ENCODE peak calls at places on chromosome 14, in eight cellular contexts. Z is endothelial cell, Y is amygdala, N is nucleus accumbens, P is mucosa of descending colon, U is gastrocnemius medialis, Q is NCI-H748 treated with DMSO at 0.1 percent for 48 hours, H is activated T-helper 1 cell treated with Interleukin-2 at 50 U/mL for 16 hours. E is an unnamed sample.

GRCh38 chr14:76924363-76925151 is 98.3 kb downstream of the LRRC74A start:
- DNase-seq in H (no peak), Y (peak), U (no peak), P (no peak), N (peak), Z (peak), Q (peak), E (peak)

GRCh38 chr14:71985538-71986234 is 53.5 kb downstream of the RGS6 start:
- DNase-seq in P (no peak), Q (no peak), N (no peak), Y (no peak), H (no peak), Z (no peak), U (no peak), E (no peak)

GRCh38 chr14:69353168-69353567 is 44.9 kb downstream of the ERH start:
- DNase-seq in P (no peak), Q (no peak), U (no peak), N (no peak), Y (no peak), Z (no peak), H (no peak), E (no peak)

GRCh38 chr14:43795600-43796228 is 711.4 kb downstream of the FSCB start:
- DNase-seq in Q (peak), H (no peak), P (no peak), Y (peak), U (no peak), Z (no peak), N (no peak), E (no peak)

GRCh38 chr14:32307881-32308582 is 21.1 kb upstream of the AKAP6 start:
- DNase-seq in Y (no peak), Z (no peak), H (no peak), Q (no peak), U (no peak), P (peak), N (no peak), E (peak)

GRCh38 chr14:99426796-99427346 is 53.8 kb downstream of the SETD3 start:
- DNase-seq in U (no peak), H (no peak), Q (no peak), Z (no peak), Y (no peak), N (no peak), P (no peak), E (no peak)

GRCh38 chr14:22981090-22982012 is 1.0 kb downstream of the AJUBA start:
- DNase-seq in U (no peak), Y (no peak), Z (peak), Q (no peak), P (peak), H (no peak), N (no peak), E (no peak)

GRCh38 chr14:53152627-53152908 is 555 bp downstream of the DDHD1 start:
- DNase-seq in H (no peak), Y (no peak), U (no peak), Q (no peak), N (peak), Z (no peak), P (no peak), E (no peak)

GRCh38 chr14:73662439-73663056 is 17.8 kb downstream of the DNAL1 start:
- DNase-seq in Z (no peak), U (peak), Q (no peak), Y (no peak), N (no peak), H (no peak), P (no peak), E (peak)

GRCh38 chr14:75610839-75611238 is 32.4 kb downstream of the FLVCR2 start:
- DNase-seq in H (no peak), N (no peak), U (peak), Q (no peak), Z (no peak), P (no peak), Y (no peak), E (no peak)

GRCh38 chr14:32494566-32495434 is 165.7 kb downstream of the AKAP6 start:
- DNase-seq in Y (no peak), Z (no peak), P (no peak), N (no peak), H (no peak), Q (no peak), U (peak), E (no peak)

GRCh38 chr14:79051009-79051710 is 881.0 kb downstream of the NRXN3 start:
- DNase-seq in P (no peak), Z (no peak), H (no peak), N (no peak), U (no peak), Y (no peak), Q (no peak), E (no peak)

GRCh38 chr14:97888331-97888730 is 1091.1 kb downstream of the VRK1 start:
- DNase-seq in H (no peak), U (no peak), P (no peak), Q (no peak), Y (no peak), N (no peak), Z (no peak), E (no peak)

GRCh38 chr14:101843665-101844064 is 82.2 kb downstream of the PPP2R5C start:
- DNase-seq in N (no peak), P (no peak), U (no peak), Y (peak), H (peak), Z (no peak), Q (no peak), E (no peak)

GRCh38 chr14:32620303-32620702 is 291.2 kb downstream of the AKAP6 start:
- DNase-seq in U (no peak), Y (no peak), P (no peak), Q (no peak), Z (no peak), H (no peak), N (no peak), E (no peak)

GRCh38 chr14:58270628-58271027 is 26.0 kb downstream of the PSMA3 start:
- DNase-seq in Q (no peak), P (no peak), N (no peak), Y (no peak), U (no peak), H (no peak), Z (no peak), E (no peak)

GRCh38 chr14:77707355-77707723 is 484 bp downstream of the ALKBH1 start:
- DNase-seq in Y (peak), U (peak), H (no peak), Q (no peak), N (no peak), P (peak), Z (peak), E (peak)

GRCh38 chr14:37874429-37875109 is 279.1 kb downstream of the TTC6 start:
- DNase-seq in Y (peak), H (peak), Z (peak), P (peak), N (peak), U (peak), Q (peak), E (peak)

GRCh38 chr14:32559048-32559447 is 229.9 kb downstream of the AKAP6 start:
- DNase-seq in U (no peak), N (no peak), H (no peak), P (no peak), Y (no peak), Q (no peak), Z (no peak), E (no peak)

GRCh38 chr14:95961481-95961880 is 77.7 kb upstream of the C14orf132 start:
- DNase-seq in Y (no peak), N (no peak), H (no peak), Z (no peak), P (no peak), Q (no peak), U (no peak), E (no peak)

GRCh38 chr14:100748403-100748802 is 21.7 kb downstream of the DLK1 start:
- DNase-seq in P (no peak), Q (no peak), U (no peak), Z (no peak), H (no peak), N (no peak), Y (no peak), E (no peak)

GRCh38 chr14:99544971-99545370 is 59.0 kb downstream of the CCDC85C start:
- DNase-seq in Y (no peak), H (no peak), N (no peak), Q (no peak), U (no peak), Z (no peak), P (no peak), E (no peak)

GRCh38 chr14:25090716-25091454 is 40.9 kb upstream of the STXBP6 start:
- DNase-seq in H (no peak), U (no peak), Y (no peak), Q (no peak), N (peak), Z (no peak), P (peak), E (no peak)

GRCh38 chr14:103744621-103745395 is 29.2 kb downstream of the ZFYVE21 start:
- DNase-seq in N (no peak), U (no peak), H (no peak), Q (no peak), P (no peak), Y (no peak), Z (no peak), E (no peak)

GRCh38 chr14:55780156-55780946 is 200.3 kb downstream of the KTN1 start:
- DNase-seq in H (no peak), U (peak), Q (no peak), Y (no peak), P (no peak), Z (no peak), N (no peak), E (no peak)

GRCh38 chr14:77040059-77040308 is 11.5 kb upstream of the IRF2BPL start:
- DNase-seq in H (no peak), Z (no peak), U (no peak), N (no peak), Q (no peak), P (no peak), Y (no peak), E (no peak)

GRCh38 chr14:73059326-73059725 is 992 bp downstream of the RBM25 start:
- DNase-seq in Q (no peak), Y (no peak), U (no peak), N (no peak), P (no peak), Z (no peak), H (no peak), E (no peak)

GRCh38 chr14:62253931-62254330 is 491.7 kb downstream of the SNAPC1 start:
- DNase-seq in H (no peak), N (no peak), Y (no peak), Z (no peak), Q (no peak), P (no peak), U (no peak), E (no peak)

GRCh38 chr14:70692210-70692609 is 50.5 kb downstream of the TTC9 start:
- DNase-seq in N (no peak), Q (no peak), H (no peak), Z (no peak), P (no peak), U (peak), Y (peak), E (no peak)

GRCh38 chr14:92625213-92625612 is 111.6 kb downstream of the RIN3 start:
- DNase-seq in U (no peak), Z (no peak), Y (no peak), N (no peak), H (no peak), P (no peak), Q (no peak), E (no peak)

GRCh38 chr14:105439179-105439578 is 19.6 kb downstream of the MTA1 start:
- DNase-seq in Q (no peak), N (no peak), H (no peak), P (no peak), Y (no peak), U (no peak), Z (no peak), E (no peak)

GRCh38 chr14:76958020-76958965 is 70.2 kb downstream of the IRF2BPL start:
- DNase-seq in N (no peak), H (no peak), Q (no peak), U (no peak), Z (no peak), Y (no peak), P (no peak), E (no peak)

GRCh38 chr14:55317907-55318306 is 46.7 kb downstream of the FBXO34 start:
- DNase-seq in Y (no peak), P (no peak), N (no peak), Q (no peak), H (no peak), Z (no peak), U (no peak), E (no peak)